ENCODE peak calls at places on chromosome 2, in five cellular contexts. Y, B, P, W and D are unnamed samples.

GRCh38 chr2:213156682-213157081 is 5.3 kb upstream of the IKZF2 start:
- DNase-seq in Y (no peak), P (no peak), B (no peak), W (no peak), D (no peak)

GRCh38 chr2:130756041-130756720 is 841 bp downstream of the AMER3 start:
- DNase-seq in P (no peak), W (peak), Y (peak), B (peak), D (no peak)

GRCh38 chr2:148614332-148615049 is 30.1 kb upstream of the EPC2 start:
- DNase-seq in W (no peak), P (no peak), B (peak), Y (peak), D (peak)

GRCh38 chr2:29562896-29563295 is 358.5 kb downstream of the ALK start:
- DNase-seq in Y (no peak), W (no peak), B (no peak), P (no peak), D (no peak)

GRCh38 chr2:98027535-98027934 is 31.8 kb upstream of the TMEM131 start:
- DNase-seq in B (no peak), W (no peak), Y (no peak), P (no peak), D (no peak)

GRCh38 chr2:40363631-40364030 is 88.3 kb downstream of the SLC8A1 start:
- DNase-seq in P (no peak), B (no peak), W (no peak), Y (peak), D (no peak)

GRCh38 chr2:218429951-218430692 is 11.2 kb downstream of the VIL1 start:
- DNase-seq in Y (no peak), W (no peak), P (no peak), B (no peak), D (no peak)

GRCh38 chr2:69138247-69138754 is 125.3 kb downstream of the ANTXR1 start:
- DNase-seq in W (no peak), B (no peak), Y (peak), P (no peak), D (no peak)

GRCh38 chr2:232988444-232988843 is 24.6 kb downstream of the NGEF start:
- DNase-seq in P (peak), Y (peak), B (peak), W (no peak), D (peak)

GRCh38 chr2:203327582-203327917 is 644 bp upstream of the ABI2 start:
- DNase-seq in B (no peak), Y (no peak), P (no peak), W (no peak), D (no peak)

GRCh38 chr2:160377204-160377995 is 116.2 kb downstream of the RBMS1 start:
- DNase-seq in B (no peak), W (no peak), Y (peak), P (no peak), D (no peak)
- TF ChIP-seq CTCF in B (no peak), W (no peak), Y (peak), P (no peak), D (no peak)

DNA sequence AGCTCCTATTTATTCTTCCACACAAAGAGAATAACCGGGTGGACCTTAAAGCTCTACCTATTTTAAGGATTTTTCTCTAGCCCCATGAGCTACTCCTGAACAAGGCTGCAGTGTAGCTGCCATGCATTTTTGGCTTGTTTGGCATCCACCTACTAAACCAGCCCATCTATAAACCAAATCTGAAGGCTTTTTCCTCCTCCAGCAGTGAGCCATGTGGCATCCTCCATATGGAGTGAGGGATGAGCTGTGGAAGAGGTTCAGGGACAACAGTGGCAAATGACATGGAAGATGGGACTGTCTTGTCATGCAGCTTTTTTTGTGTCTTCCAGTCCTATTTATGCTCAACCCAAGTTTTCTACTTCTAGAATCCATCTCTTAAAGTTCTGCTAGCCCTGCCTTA is 100.2 kb downstream of the GALNT3 start:
- DNase-seq in W (no peak), P (no peak), B (no peak), Y (no peak), D (no peak)
- TF ChIP-seq CTCF in W (no peak), P (no peak), B (no peak), Y (no peak), D (no peak)

GRCh38 chr2:179191110-179191509 is 73.5 kb downstream of the SESTD1 start:
- DNase-seq in P (no peak), W (no peak), Y (no peak), B (no peak), D (no peak)

GRCh38 chr2:179195146-179195545 is 69.5 kb downstream of the SESTD1 start:
- DNase-seq in Y (no peak), P (no peak), W (no peak), B (no peak), D (no peak)

GRCh38 chr2:179193759-179194394 is 70.8 kb downstream of the SESTD1 start:
- DNase-seq in Y (no peak), P (no peak), W (no peak), B (no peak), D (no peak)
- TF ChIP-seq CTCF in Y (no peak), P (no peak), W (no peak), B (no peak), D (no peak)

GRCh38 chr2:95377724-95378123 is 24.8 kb upstream of the FAHD2A start:
- DNase-seq in B (no peak), P (no peak), Y (no peak), W (no peak), D (no peak)

GRCh38 chr2:95381212-95382127 is 21.0 kb upstream of the FAHD2A start:
- DNase-seq in P (no peak), W (no peak), Y (no peak), B (no peak), D (no peak)

GRCh38 chr2:95380280-95380679 is 22.2 kb upstream of the FAHD2A start:
- DNase-seq in P (no peak), Y (no peak), B (no peak), W (no peak), D (no peak)

GRCh38 chr2:95380731-95381130 is 21.8 kb upstream of the FAHD2A start:
- DNase-seq in P (no peak), Y (no peak), B (no peak), W (no peak), D (no peak)

DNA sequence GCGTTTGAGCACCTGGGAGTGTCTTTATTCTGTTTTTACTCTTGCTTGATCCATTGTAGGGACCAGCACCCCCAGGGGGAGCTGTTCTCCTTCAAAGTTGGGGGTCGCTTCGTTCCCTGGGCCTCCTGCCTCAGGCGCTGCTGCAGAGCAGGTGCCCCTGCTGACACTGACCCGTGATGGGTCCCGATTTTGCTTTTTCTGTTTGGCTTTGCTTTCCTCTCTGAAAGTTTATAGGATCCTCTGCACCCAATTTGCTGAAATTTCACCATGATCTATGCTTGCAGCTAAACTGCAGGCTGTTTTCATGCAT is 22.9 kb upstream of the FAHD2A start:
- DNase-seq in P (no peak), Y (no peak), B (no peak), W (peak), D (no peak)
- TF ChIP-seq CTCF in P (peak), Y (peak), B (peak), W (no peak), D (peak)

GRCh38 chr2:121007490-121007853 is 271.8 kb downstream of the GLI2 start:
- DNase-seq in Y (no peak), W (no peak), P (no peak), B (no peak), D (no peak)

GRCh38 chr2:121006783-121007489 is 271.3 kb downstream of the GLI2 start:
- DNase-seq in B (no peak), Y (no peak), P (no peak), W (no peak), D (no peak)

GRCh38 chr2:121005512-121005911 is 269.8 kb downstream of the GLI2 start:
- DNase-seq in B (no peak), P (no peak), Y (no peak), W (no peak), D (no peak)

GRCh38 chr2:121010998-121011397 is 274.0 kb downstream of the TFCP2L1 start:
- DNase-seq in W (no peak), B (no peak), P (no peak), Y (no peak), D (no peak)

DNA sequence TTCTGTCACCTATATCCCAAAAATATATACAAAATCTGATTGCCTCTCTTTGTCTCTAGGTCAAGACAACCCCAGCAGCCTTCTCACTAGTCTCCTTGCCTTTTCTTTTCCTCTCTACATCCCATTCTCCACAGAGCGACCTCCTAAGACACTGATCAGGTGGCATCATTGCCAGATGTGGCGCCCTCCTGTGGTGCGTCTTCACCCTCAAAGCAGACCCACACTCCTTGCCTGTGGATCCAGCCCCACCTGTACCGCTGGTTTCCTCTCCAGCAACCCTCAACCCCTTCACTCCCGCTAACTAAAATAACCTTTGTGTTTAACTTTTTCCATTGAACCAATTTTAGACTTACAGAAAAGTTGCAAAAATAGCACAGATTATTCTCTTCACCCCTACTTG is 273.3 kb downstream of the GLI2 start:
- DNase-seq in P (no peak), W (peak), B (no peak), Y (no peak), D (no peak)
- TF ChIP-seq CTCF in P (peak), W (peak), B (peak), Y (peak), D (peak)

DNA sequence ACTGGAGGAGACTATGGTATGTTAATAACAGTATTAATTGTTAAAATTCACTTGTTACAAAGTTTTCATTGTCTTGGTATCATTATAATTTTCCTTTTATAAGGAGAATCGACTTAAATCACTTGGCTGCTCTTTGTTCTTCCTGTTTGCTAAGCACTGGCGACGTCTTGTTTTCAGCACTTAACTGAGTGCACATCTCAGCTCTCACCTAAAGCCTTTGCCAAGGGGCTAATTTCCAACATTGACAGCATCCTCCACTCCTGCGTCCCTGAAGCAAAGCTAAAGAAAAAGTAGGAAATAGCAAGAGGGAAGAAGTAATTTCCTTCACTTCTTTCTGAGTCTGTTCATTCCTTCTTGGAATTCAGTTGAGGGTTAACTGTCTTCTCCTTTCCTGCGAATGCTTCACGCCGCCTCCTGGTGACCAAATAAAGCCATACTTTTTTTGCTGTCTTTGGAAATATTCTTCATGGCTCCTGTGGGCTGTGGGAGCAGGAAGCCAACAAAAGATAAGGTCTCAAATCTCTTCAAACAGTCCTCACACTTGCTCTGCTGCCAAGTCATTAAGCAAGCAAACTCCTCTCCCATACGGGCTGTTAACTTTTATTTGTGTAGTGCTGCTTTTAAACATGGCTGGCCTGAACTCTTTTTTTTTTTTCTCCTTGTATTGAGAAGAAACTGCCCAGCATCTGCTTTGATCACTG is 100.8 kb downstream of the DPP10 start:
- DNase-seq in Y (peak), P (no peak), B (peak), W (peak), D (no peak)
- TF ChIP-seq CTCF in Y (peak), P (no peak), B (peak), W (no peak), D (no peak)

DNA sequence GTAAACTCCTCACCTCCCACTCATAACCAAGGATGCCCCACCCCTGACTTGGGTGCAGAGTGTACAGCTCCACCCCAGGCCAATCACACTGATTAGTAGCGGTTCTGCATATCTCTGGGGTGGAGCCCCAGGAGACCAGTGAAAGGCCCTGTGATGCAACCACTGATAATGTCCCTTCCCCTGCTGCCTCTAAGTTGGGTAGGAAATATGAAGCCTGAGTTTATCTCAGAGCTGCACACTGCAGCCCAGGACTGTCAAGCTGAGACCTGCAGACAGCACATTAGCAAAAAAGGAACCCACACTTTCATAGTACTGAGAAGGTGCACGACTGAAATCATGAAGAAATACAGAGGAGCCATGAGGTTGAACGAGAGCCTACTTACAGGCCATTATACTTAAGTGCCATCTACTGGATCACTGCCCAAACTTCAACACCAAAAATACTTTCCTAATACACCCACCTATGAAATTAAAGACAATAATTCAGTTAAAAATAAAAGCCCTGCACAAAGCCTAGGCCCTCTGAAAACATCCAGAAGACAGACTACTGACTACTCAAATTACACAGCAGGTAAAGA is 455.4 kb upstream of the LRRTM4 start:
- DNase-seq in B (peak), W (no peak), Y (no peak), P (no peak), D (no peak)
- TF ChIP-seq CTCF in B (peak), W (no peak), Y (no peak), P (no peak), D (no peak)

GRCh38 chr2:152755029-152755428 is 36.6 kb downstream of the ARL6IP6 start:
- DNase-seq in W (peak), Y (peak), B (peak), P (no peak), D (no peak)
- TF ChIP-seq CTCF in W (peak), Y (peak), B (peak), P (peak), D (peak)

DNA sequence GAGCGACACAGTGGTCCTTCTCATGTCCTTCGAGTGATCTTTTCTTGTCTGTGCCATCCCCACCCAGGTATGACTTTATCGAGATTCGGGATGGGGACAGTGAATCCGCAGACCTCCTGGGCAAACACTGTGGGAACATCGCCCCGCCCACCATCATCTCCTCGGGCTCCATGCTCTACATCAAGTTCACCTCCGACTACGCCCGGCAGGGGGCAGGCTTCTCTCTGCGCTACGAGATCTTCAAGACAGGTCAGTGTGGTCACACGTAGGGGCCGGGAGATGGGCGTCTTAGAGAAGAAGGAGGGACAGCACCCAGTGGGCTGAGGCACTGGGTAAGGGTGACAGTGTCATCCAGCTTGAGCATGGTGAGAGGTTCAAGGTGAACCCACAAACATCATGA is 33.8 kb downstream of the NRP2 start:
- DNase-seq in P (no peak), B (no peak), W (no peak), Y (no peak), D (no peak)
- TF ChIP-seq CTCF in P (peak), B (no peak), W (no peak), Y (peak), D (peak)

GRCh38 chr2:61995515-61995914 is 90.0 kb downstream of the COMMD1 start:
- DNase-seq in Y (no peak), B (no peak), P (no peak), W (no peak), D (no peak)
- TF ChIP-seq CTCF in Y (no peak), B (no peak), P (no peak), W (no peak), D (no peak)